ENCODE peak calls at places on chromosomes 6 and 20, in ten cellular contexts. Z is lower leg skin; C is epithelial cell of proximal tubule; P is HCT116; A is fibroblast of mammary gland; J is CD8-positive, alpha-beta memory T cell; V is psoas muscle; U is fibroblast of lung; X is GM23338; G is bronchial epithelial cell. Q is an unnamed sample.

GRCh38 chr6:92667843-92668242 is 751.5 kb downstream of the EPHA7 start:
- DNase-seq in Z (no peak), C (no peak), P (no peak), A (no peak), J (no peak), V (no peak), U (peak), X (no peak), G (no peak), Q (no peak)

GRCh38 chr20:20034486-20034885 is 17.3 kb downstream of the NAA20 start:
- DNase-seq in Z (no peak), C (no peak), P (no peak), A (no peak), J (no peak), V (no peak), U (peak), X (no peak), G (no peak), Q (no peak)

GRCh38 chr20:51497542-51498467 is 44.7 kb downstream of the NFATC2 start:
- DNase-seq in Z (peak), C (no peak), P (no peak), A (no peak), J (peak), V (peak), U (peak), X (no peak), G (no peak), Q (no peak)

GRCh38 chr6:26172496-26172958 is 85.3 kb downstream of the HFE start:
- DNase-seq in Z (peak), C (no peak), P (no peak), A (peak), J (peak), V (no peak), U (peak), X (peak), G (peak), Q (no peak)

GRCh38 chr6:147126618-147127022 is 77.6 kb upstream of the STXBP5 start:
- DNase-seq in Z (no peak), C (no peak), P (no peak), A (no peak), J (no peak), V (no peak), U (no peak), X (peak), G (no peak), Q (no peak)

GRCh38 chr6:138157986-138158638 is 3.6 kb upstream of the ARFGEF3 start:
- DNase-seq in Z (no peak), C (no peak), P (no peak), A (no peak), J (no peak), V (no peak), U (no peak), X (no peak), G (no peak), Q (no peak)

GRCh38 chr6:26243132-26243531 is 121.9 kb upstream of the BTN3A2 start:
- DNase-seq in Z (no peak), C (no peak), P (no peak), A (no peak), J (no peak), V (no peak), U (no peak), X (no peak), G (peak), Q (no peak)

GRCh38 chr6:120395330-120395729 is 939.0 kb downstream of the TBC1D32 start:
- DNase-seq in Z (no peak), C (no peak), P (no peak), A (no peak), J (no peak), V (no peak), U (no peak), X (no peak), G (no peak), Q (no peak)

GRCh38 chr6:8556370-8557018 is 121.1 kb upstream of the SLC35B3 start:
- DNase-seq in Z (no peak), C (peak), P (peak), A (peak), J (no peak), V (no peak), U (peak), X (no peak), G (peak), Q (no peak)

GRCh38 chr6:4057036-4057435 is 21.9 kb downstream of the FAM217A start:
- DNase-seq in Z (no peak), C (no peak), P (no peak), A (no peak), J (no peak), V (no peak), U (no peak), X (no peak), G (no peak), Q (no peak)

GRCh38 chr6:113858067-113858604 is 991 bp downstream of the MARCKS start:
- DNase-seq in Z (peak), C (no peak), P (no peak), A (peak), J (peak), V (peak), U (peak), X (peak), G (peak), Q (peak)

GRCh38 chr6:83215131-83216047 is 22.2 kb downstream of the RWDD2A start:
- DNase-seq in Z (peak), C (no peak), P (peak), A (peak), J (peak), V (no peak), U (peak), X (peak), G (peak), Q (peak)

GRCh38 chr6:170089937-170090335 is 200.9 kb downstream of the DLL1 start:
- DNase-seq in Z (peak), C (no peak), P (no peak), A (peak), J (no peak), V (no peak), U (no peak), X (no peak), G (no peak), Q (peak)

GRCh38 chr6:157988700-157989063 is 7.0 kb downstream of the SYNJ2 start:
- DNase-seq in Z (no peak), C (no peak), P (no peak), A (no peak), J (no peak), V (no peak), U (no peak), X (no peak), G (no peak), Q (no peak)

GRCh38 chr6:63441266-63441956 is 121.6 kb upstream of the LGSN start:
- DNase-seq in Z (no peak), C (no peak), P (no peak), A (no peak), J (peak), V (no peak), U (no peak), X (peak), G (no peak), Q (no peak)

GRCh38 chr20:58020656-58021454 is 207.6 kb downstream of the ANKRD60 start:
- DNase-seq in Z (peak), C (no peak), P (no peak), A (no peak), J (no peak), V (no peak), U (peak), X (no peak), G (no peak), Q (no peak)

GRCh38 chr6:10521104-10521808 is at the start of gene GCNT2:
- DNase-seq in Z (peak), C (peak), P (no peak), A (no peak), J (no peak), V (no peak), U (peak), X (peak), G (peak), Q (no peak)

GRCh38 chr20:25136643-25137559 is 55.0 kb upstream of the VSX1 start:
- DNase-seq in Z (no peak), C (no peak), P (peak), A (peak), J (no peak), V (peak), U (peak), X (no peak), G (peak), Q (peak)

GRCh38 chr6:29935273-29935955 is 6.9 kb upstream of the HLA-A start:
- DNase-seq in Z (no peak), C (no peak), P (no peak), A (no peak), J (no peak), V (no peak), U (no peak), X (no peak), G (no peak), Q (no peak)

GRCh38 chr6:151962246-151962846 is 154.9 kb downstream of the ESR1 start:
- DNase-seq in Z (no peak), C (no peak), P (no peak), A (peak), J (no peak), V (no peak), U (peak), X (no peak), G (no peak), Q (no peak)

GRCh38 chr6:107272246-107272645 is 156.9 kb upstream of the BEND3 start:
- DNase-seq in Z (no peak), C (no peak), P (no peak), A (no peak), J (no peak), V (no peak), U (no peak), X (no peak), G (no peak), Q (no peak)

GRCh38 chr20:35791823-35792222 is 20.0 kb downstream of the PHF20 start:
- DNase-seq in Z (no peak), C (peak), P (no peak), A (peak), J (no peak), V (no peak), U (peak), X (no peak), G (peak), Q (no peak)

GRCh38 chr6:106974337-106974998 is at the start of gene CD24:
- DNase-seq in Z (peak), C (no peak), P (no peak), A (no peak), J (no peak), V (no peak), U (peak), X (peak), G (no peak), Q (no peak)

GRCh38 chr20:25005220-25005619 is 12.7 kb upstream of the APMAP start:
- DNase-seq in Z (peak), C (no peak), P (no peak), A (peak), J (no peak), V (peak), U (peak), X (no peak), G (no peak), Q (no peak)

GRCh38 chr6:44217332-44218143 is 812 bp downstream of the MYMX start:
- DNase-seq in Z (no peak), C (no peak), P (no peak), A (no peak), J (no peak), V (peak), U (peak), X (peak), G (peak), Q (no peak)

GRCh38 chr6:84583784-84584183 is 180.6 kb downstream of the TBX18 start:
- DNase-seq in Z (no peak), C (peak), P (no peak), A (no peak), J (no peak), V (no peak), U (peak), X (no peak), G (no peak), Q (no peak)

GRCh38 chr6:142902636-142903053 is 42.3 kb downstream of the HIVEP2 start:
- DNase-seq in Z (no peak), C (peak), P (peak), A (peak), J (peak), V (no peak), U (peak), X (no peak), G (peak), Q (peak)

DNA sequence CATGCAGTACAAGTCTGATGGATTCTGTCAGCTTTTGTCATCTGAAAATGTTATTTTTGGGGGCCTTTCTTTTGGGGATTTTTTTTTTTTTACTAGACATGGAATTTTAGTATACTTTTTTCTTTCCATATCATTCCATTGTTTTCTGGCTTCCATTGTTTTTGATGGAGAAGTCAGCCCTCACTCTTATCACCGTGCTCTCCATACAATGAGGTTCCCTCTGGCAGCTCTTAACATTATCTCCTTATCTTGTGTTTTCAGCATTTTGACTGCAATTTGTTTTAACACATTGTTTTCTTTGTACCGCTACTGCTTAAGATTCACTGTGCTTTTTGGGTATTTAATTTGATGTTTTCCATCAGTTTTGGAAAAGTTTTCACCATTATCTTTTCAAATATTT is 191.5 kb upstream of the AGPAT4 start:
- DNase-seq in Z (no peak), C (no peak), P (no peak), A (no peak), J (no peak), V (no peak), U (no peak), X (no peak), G (no peak), Q (no peak)
- H3K4me3 ChIP-seq in Z (no peak), C (no peak), P (no peak), A (no peak), J (no peak), V (no peak), U (no peak), X (no peak), G (no peak), Q (no peak)

GRCh38 chr6:140078552-140079126 is 704.2 kb upstream of the CITED2 start:
- DNase-seq in Z (no peak), C (no peak), P (no peak), A (peak), J (no peak), V (no peak), U (peak), X (peak), G (no peak), Q (no peak)
- H3K4me3 ChIP-seq in Z (no peak), C (no peak), P (no peak), A (no peak), J (no peak), V (no peak), U (no peak), X (no peak), G (no peak), Q (no peak)

DNA sequence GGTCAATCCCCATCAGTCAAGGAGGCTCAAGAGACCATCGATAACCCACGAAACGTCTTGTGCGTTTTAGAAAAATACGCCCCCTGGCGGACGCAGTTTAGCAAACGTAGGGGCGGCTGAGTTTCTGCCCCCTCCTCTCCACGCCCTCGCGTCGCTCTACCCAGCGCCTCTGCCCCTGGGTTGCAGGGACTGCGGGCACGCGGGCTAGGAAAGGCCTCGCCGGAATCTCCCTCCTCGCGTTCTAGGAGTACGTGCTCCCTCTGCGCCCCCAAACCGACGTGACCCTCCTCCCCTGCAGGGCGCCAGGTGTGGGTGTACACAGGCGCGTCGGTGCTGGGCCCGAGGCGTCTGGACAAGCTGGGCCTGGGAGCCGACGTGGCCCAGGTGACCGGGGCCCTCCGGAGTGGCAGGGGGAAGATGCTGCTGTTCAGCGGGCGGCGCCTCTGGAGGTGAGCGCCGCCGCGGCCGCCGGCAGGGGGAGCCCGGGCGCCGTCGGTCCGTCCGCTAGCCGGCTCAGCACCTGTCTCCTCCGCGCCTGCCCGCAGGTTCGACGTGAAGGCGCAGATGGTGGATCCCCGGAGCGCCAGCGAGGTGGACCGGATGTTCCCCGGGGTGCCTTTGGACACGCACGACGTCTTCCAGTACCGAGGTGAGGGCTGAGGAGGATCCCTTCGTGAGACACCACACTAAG is 5.3 kb downstream of the MMP9 start:
- DNase-seq in Z (peak), C (no peak), P (peak), A (peak), J (peak), V (no peak), U (no peak), X (peak), G (peak), Q (no peak)
- H3K4me3 ChIP-seq in Z (no peak), C (no peak), P (peak), A (no peak), J (peak), V (no peak), U (no peak), X (peak), G (no peak), Q (no peak)

GRCh38 chr20:38874460-38875169 is 51.6 kb upstream of the FAM83D start:
- DNase-seq in Z (no peak), C (no peak), P (no peak), A (no peak), J (peak), V (no peak), U (no peak), X (no peak), G (no peak), Q (no peak)
- H3K4me3 ChIP-seq in Z (no peak), C (no peak), P (no peak), A (no peak), J (peak), V (no peak), U (no peak), X (no peak), G (no peak), Q (no peak)

GRCh38 chr6:15363523-15364400 is 117.9 kb downstream of the JARID2 start:
- DNase-seq in Z (no peak), C (peak), P (no peak), A (no peak), J (no peak), V (no peak), U (no peak), X (peak), G (no peak), Q (no peak)
- H3K4me3 ChIP-seq in Z (no peak), C (no peak), P (no peak), A (no peak), J (no peak), V (no peak), U (no peak), X (no peak), G (no peak), Q (no peak)

GRCh38 chr6:28250747-28251146 is 1.3 kb downstream of the ZKSCAN4 start:
- DNase-seq in Z (no peak), C (no peak), P (no peak), A (no peak), J (no peak), V (no peak), U (no peak), X (no peak), G (no peak), Q (no peak)
- H3K4me3 ChIP-seq in Z (no peak), C (peak), P (peak), A (peak), J (no peak), V (peak), U (peak), X (peak), G (no peak), Q (peak)

GRCh38 chr20:54486583-54486982 is 11.2 kb downstream of the DOK5 start:
- DNase-seq in Z (no peak), C (no peak), P (no peak), A (no peak), J (no peak), V (no peak), U (no peak), X (no peak), G (no peak), Q (no peak)

GRCh38 chr20:54491443-54491842 is 16.1 kb downstream of the DOK5 start:
- DNase-seq in Z (no peak), C (no peak), P (no peak), A (no peak), J (no peak), V (no peak), U (no peak), X (no peak), G (no peak), Q (no peak)

GRCh38 chr20:54488442-54488841 is 13.0 kb downstream of the DOK5 start:
- DNase-seq in Z (no peak), C (no peak), P (no peak), A (no peak), J (no peak), V (no peak), U (no peak), X (no peak), G (no peak), Q (no peak)
- H3K4me3 ChIP-seq in Z (no peak), C (no peak), P (no peak), A (no peak), J (no peak), V (no peak), U (no peak), X (no peak), G (no peak), Q (no peak)

GRCh38 chr6:11607381-11607780 is 69.8 kb downstream of the TMEM170B start:
- DNase-seq in Z (peak), C (no peak), P (no peak), A (no peak), J (no peak), V (no peak), U (peak), X (no peak), G (no peak), Q (no peak)
- H3K4me3 ChIP-seq in Z (no peak), C (no peak), P (no peak), A (no peak), J (no peak), V (no peak), U (no peak), X (no peak), G (no peak), Q (no peak)

GRCh38 chr6:37785002-37785687 is 34.4 kb upstream of the ZFAND3 start:
- DNase-seq in Z (no peak), C (no peak), P (no peak), A (no peak), J (no peak), V (no peak), U (no peak), X (peak), G (peak), Q (no peak)

GRCh38 chr6:37783831-37784584 is 35.5 kb upstream of the ZFAND3 start:
- DNase-seq in Z (peak), C (no peak), P (no peak), A (peak), J (peak), V (peak), U (peak), X (peak), G (no peak), Q (peak)

GRCh38 chr6:37783025-37783825 is 36.3 kb upstream of the ZFAND3 start:
- DNase-seq in Z (no peak), C (no peak), P (no peak), A (peak), J (no peak), V (peak), U (peak), X (peak), G (no peak), Q (no peak)

GRCh38 chr6:37785688-37786270 is 33.7 kb upstream of the ZFAND3 start:
- DNase-seq in Z (no peak), C (no peak), P (no peak), A (peak), J (no peak), V (no peak), U (no peak), X (no peak), G (no peak), Q (no peak)

GRCh38 chr6:37784585-37784967 is 35.0 kb upstream of the ZFAND3 start:
- DNase-seq in Z (no peak), C (no peak), P (no peak), A (peak), J (no peak), V (no peak), U (no peak), X (peak), G (no peak), Q (no peak)
- H3K4me3 ChIP-seq in Z (no peak), C (no peak), P (no peak), A (peak), J (no peak), V (peak), U (no peak), X (peak), G (no peak), Q (peak)

GRCh38 chr6:125534430-125535263 is 214.8 kb upstream of the HEY2 start:
- DNase-seq in Z (no peak), C (no peak), P (no peak), A (no peak), J (no peak), V (no peak), U (no peak), X (no peak), G (peak), Q (no peak)

GRCh38 chr6:125528614-125529013 is 220.8 kb upstream of the HEY2 start:
- DNase-seq in Z (no peak), C (no peak), P (no peak), A (no peak), J (no peak), V (no peak), U (no peak), X (peak), G (no peak), Q (no peak)

GRCh38 chr6:125529061-125529460 is 220.4 kb upstream of the HEY2 start:
- DNase-seq in Z (no peak), C (no peak), P (no peak), A (no peak), J (no peak), V (no peak), U (no peak), X (peak), G (no peak), Q (no peak)

GRCh38 chr6:125537090-125537489 is 212.3 kb upstream of the HEY2 start:
- DNase-seq in Z (no peak), C (no peak), P (no peak), A (no peak), J (no peak), V (no peak), U (no peak), X (no peak), G (no peak), Q (no peak)

GRCh38 chr6:125533710-125534397 is 215.6 kb upstream of the HEY2 start:
- DNase-seq in Z (no peak), C (no peak), P (no peak), A (no peak), J (no peak), V (no peak), U (no peak), X (peak), G (peak), Q (no peak)
- H3K4me3 ChIP-seq in Z (no peak), C (peak), P (no peak), A (no peak), J (no peak), V (peak), U (peak), X (peak), G (peak), Q (no peak)